ENCODE peak calls at places on chromosomes 6 and 20, in nine cellular contexts. I, E, F, J, X, N, L, B and Q are unnamed samples.

GRCh38 chr6:70412797-70413113 is 553 bp upstream of the FAM135A start:
- DNase-seq in I (no peak), J (no peak), E (no peak), N (no peak), X (no peak), L (no peak), B (no peak), F (peak), Q (no peak)

GRCh38 chr6:168636147-168636982 is 195.4 kb downstream of the SMOC2 start:
- DNase-seq in B (no peak), L (no peak), X (no peak), J (no peak), N (no peak), I (no peak), E (no peak), F (no peak), Q (no peak)

GRCh38 chr6:139290787-139291294 is 957 bp downstream of the TXLNB start:
- DNase-seq in E (no peak), I (no peak), F (no peak), N (peak), L (peak), X (no peak), B (peak), J (no peak), Q (peak)

GRCh38 chr6:37919417-37920157 is 100.1 kb downstream of the ZFAND3 start:
- DNase-seq in F (no peak), L (peak), E (no peak), J (no peak), X (no peak), I (no peak), N (peak), B (no peak), Q (no peak)

GRCh38 chr20:56628873-56629463 is at the start of gene TFAP2C:
- DNase-seq in L (no peak), J (no peak), B (peak), E (no peak), N (peak), X (no peak), I (peak), F (peak), Q (peak)

GRCh38 chr6:7314414-7314813 is 1.4 kb upstream of the SSR1 start:
- DNase-seq in L (no peak), X (no peak), J (no peak), E (no peak), I (no peak), F (no peak), N (no peak), B (no peak), Q (no peak)

GRCh38 chr20:24314053-24314452 is 155.4 kb upstream of the SYNDIG1 start:
- DNase-seq in B (no peak), F (no peak), X (no peak), I (no peak), N (no peak), J (no peak), L (no peak), E (no peak), Q (no peak)

GRCh38 chr6:9482030-9482731 is 932.7 kb downstream of the TFAP2A start:
- DNase-seq in X (no peak), I (no peak), J (no peak), B (no peak), F (no peak), L (peak), E (no peak), N (peak), Q (no peak)

GRCh38 chr6:14883921-14884320 is 361.9 kb upstream of the JARID2 start:
- DNase-seq in F (no peak), J (no peak), B (no peak), I (no peak), L (no peak), X (no peak), E (no peak), N (peak), Q (no peak)

GRCh38 chr6:15948930-15949900 is 179.7 kb upstream of the MYLIP start:
- DNase-seq in J (peak), X (no peak), I (peak), E (no peak), B (no peak), N (no peak), L (no peak), F (peak), Q (no peak)

GRCh38 chr20:49982346-49983122 is at the start of gene SNAI1:
- DNase-seq in F (peak), X (peak), E (peak), I (peak), N (peak), J (peak), L (peak), B (peak), Q (peak)

GRCh38 chr6:147033267-147033666 is 170.9 kb upstream of the STXBP5 start:
- DNase-seq in I (no peak), E (no peak), X (no peak), F (no peak), B (no peak), J (peak), L (no peak), N (peak), Q (no peak)

GRCh38 chr6:126170875-126171489 is 168.9 kb upstream of the CENPW start:
- DNase-seq in B (no peak), E (peak), F (no peak), N (peak), I (no peak), J (peak), X (no peak), L (peak), Q (peak)

GRCh38 chr6:149211046-149211571 is 106.4 kb upstream of the TAB2 start:
- DNase-seq in E (no peak), F (no peak), L (peak), B (no peak), X (no peak), N (peak), I (no peak), J (no peak), Q (no peak)

GRCh38 chr20:31842471-31843157 is 2.8 kb downstream of the FOXS1 start:
- DNase-seq in L (peak), I (no peak), X (no peak), J (no peak), B (peak), E (no peak), F (peak), N (peak), Q (no peak)

GRCh38 chr20:3239026-3239866 is at the start of gene SLC4A11:
- DNase-seq in B (peak), E (no peak), N (peak), J (peak), F (peak), X (peak), L (peak), I (peak), Q (no peak)

GRCh38 chr6:4610256-4610655 is 165.9 kb upstream of the CDYL start:
- DNase-seq in B (no peak), I (no peak), L (peak), N (peak), E (no peak), X (no peak), F (no peak), J (no peak), Q (peak)

GRCh38 chr6:108953681-108954080 is 105.5 kb downstream of the ARMC2 start:
- DNase-seq in E (no peak), L (peak), F (no peak), N (peak), I (no peak), J (no peak), X (no peak), B (no peak), Q (no peak)

GRCh38 chr6:134707342-134707982 is 242.4 kb downstream of the ALDH8A1 start:
- DNase-seq in I (no peak), F (no peak), L (peak), B (no peak), E (no peak), N (peak), J (peak), X (no peak), Q (no peak)

GRCh38 chr20:24836041-24836533 is 113.0 kb upstream of the CST7 start:
- DNase-seq in F (no peak), I (no peak), L (no peak), N (no peak), J (no peak), E (no peak), B (no peak), X (no peak), Q (no peak)

GRCh38 chr6:17768388-17768787 is 61.7 kb upstream of the NUP153 start:
- DNase-seq in F (no peak), E (no peak), I (no peak), J (no peak), B (no peak), L (peak), N (peak), X (no peak), Q (no peak)

GRCh38 chr20:52494244-52494643 is 302.7 kb upstream of the ZFP64 start:
- DNase-seq in J (no peak), N (peak), X (no peak), I (no peak), E (no peak), B (no peak), L (peak), F (no peak), Q (no peak)

DNA sequence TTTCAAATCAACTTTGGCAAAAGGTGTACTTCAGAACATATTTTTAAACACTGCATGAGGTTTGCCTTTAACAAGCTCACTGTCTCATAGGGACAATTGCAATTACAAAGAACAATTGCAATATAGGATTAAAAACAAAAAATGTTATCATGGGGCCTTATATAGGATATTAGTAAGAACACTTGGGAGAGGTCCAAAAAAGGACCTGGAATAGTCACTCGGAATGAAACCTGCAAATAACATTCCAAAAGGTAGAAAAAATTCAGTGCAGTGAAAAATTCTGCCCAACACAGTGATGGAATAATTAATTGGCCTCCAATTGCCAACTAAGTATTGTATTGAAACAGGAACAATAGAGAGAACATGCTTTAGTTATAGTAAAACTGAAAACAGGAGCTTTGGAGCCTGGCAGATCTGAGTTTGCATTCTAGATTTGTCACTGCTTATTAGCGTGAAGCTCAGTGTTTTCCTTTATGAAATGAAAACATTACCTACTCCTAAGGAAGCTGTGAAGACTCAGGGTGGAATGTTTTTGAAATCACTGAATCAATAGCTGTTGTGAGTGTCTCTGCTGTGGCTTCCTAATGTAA is 172.6 kb upstream of the BMP5 start:
- DNase-seq in J (no peak), N (no peak), X (no peak), E (no peak), B (no peak), L (peak), I (no peak), F (no peak), Q (no peak)
- H3K4me3 ChIP-seq in J (no peak), N (no peak), X (no peak), E (no peak), B (no peak), L (no peak), I (no peak), F (no peak), Q (no peak)

DNA sequence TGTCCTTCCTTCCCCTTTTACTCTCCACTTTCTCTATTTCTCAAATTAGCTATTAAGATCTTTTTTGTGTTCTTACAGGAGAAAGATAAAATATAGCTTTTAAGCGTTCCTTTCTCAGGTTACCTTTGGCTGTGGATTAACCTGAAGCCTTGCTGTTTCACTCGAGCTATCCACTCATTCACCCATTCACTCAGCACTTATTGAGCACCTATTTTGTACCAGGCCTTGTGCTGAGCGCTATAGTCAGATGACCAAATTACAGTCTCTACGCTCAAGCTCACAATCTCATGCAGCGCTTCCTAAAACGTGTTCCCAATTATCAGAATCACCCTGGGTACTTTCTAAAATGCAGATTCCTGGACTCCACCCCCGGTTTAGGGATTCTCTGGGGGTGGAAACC is 1.8 kb upstream of the CEP250 start:
- DNase-seq in X (no peak), L (no peak), I (no peak), J (no peak), F (no peak), E (no peak), N (no peak), B (peak), Q (no peak)
- H3K4me3 ChIP-seq in X (no peak), L (no peak), I (no peak), J (peak), F (no peak), E (no peak), N (no peak), B (peak), Q (peak)

GRCh38 chr20:62817975-62818591 is 1.2 kb downstream of the COL9A3 start:
- DNase-seq in F (no peak), N (no peak), J (no peak), L (no peak), I (no peak), B (no peak), E (no peak), X (no peak), Q (no peak)

GRCh38 chr20:62819494-62820174 is 2.8 kb downstream of the COL9A3 start:
- DNase-seq in E (no peak), L (peak), F (no peak), I (no peak), B (no peak), N (peak), X (no peak), J (no peak), Q (no peak)

GRCh38 chr20:62816879-62817873 is at the start of gene COL9A3:
- DNase-seq in J (no peak), I (no peak), E (no peak), F (no peak), N (peak), L (no peak), B (no peak), X (no peak), Q (no peak)

GRCh38 chr20:62820208-62820961 is 3.5 kb downstream of the COL9A3 start:
- DNase-seq in F (no peak), B (no peak), E (no peak), X (no peak), I (no peak), J (no peak), N (no peak), L (no peak), Q (no peak)

GRCh38 chr20:62818592-62819493 is 2.0 kb downstream of the COL9A3 start:
- DNase-seq in L (peak), F (no peak), X (no peak), J (no peak), I (no peak), N (peak), E (no peak), B (peak), Q (no peak)
- H3K4me3 ChIP-seq in L (no peak), F (no peak), X (no peak), J (peak), I (no peak), N (no peak), E (peak), B (no peak), Q (no peak)

GRCh38 chr6:145189836-145190235 is 545.5 kb downstream of the EPM2A start:
- DNase-seq in F (no peak), B (no peak), J (no peak), N (no peak), I (peak), E (no peak), L (no peak), X (no peak), Q (no peak)

GRCh38 chr6:145199961-145200360 is 535.4 kb downstream of the EPM2A start:
- DNase-seq in E (no peak), X (no peak), J (no peak), F (no peak), L (peak), B (no peak), I (no peak), N (peak), Q (no peak)

GRCh38 chr6:145194389-145194788 is 540.9 kb downstream of the EPM2A start:
- DNase-seq in L (no peak), F (no peak), E (no peak), B (no peak), I (no peak), X (no peak), N (no peak), J (no peak), Q (no peak)
- H3K4me3 ChIP-seq in L (no peak), F (no peak), E (no peak), B (no peak), I (no peak), X (no peak), N (no peak), J (no peak), Q (no peak)

DNA sequence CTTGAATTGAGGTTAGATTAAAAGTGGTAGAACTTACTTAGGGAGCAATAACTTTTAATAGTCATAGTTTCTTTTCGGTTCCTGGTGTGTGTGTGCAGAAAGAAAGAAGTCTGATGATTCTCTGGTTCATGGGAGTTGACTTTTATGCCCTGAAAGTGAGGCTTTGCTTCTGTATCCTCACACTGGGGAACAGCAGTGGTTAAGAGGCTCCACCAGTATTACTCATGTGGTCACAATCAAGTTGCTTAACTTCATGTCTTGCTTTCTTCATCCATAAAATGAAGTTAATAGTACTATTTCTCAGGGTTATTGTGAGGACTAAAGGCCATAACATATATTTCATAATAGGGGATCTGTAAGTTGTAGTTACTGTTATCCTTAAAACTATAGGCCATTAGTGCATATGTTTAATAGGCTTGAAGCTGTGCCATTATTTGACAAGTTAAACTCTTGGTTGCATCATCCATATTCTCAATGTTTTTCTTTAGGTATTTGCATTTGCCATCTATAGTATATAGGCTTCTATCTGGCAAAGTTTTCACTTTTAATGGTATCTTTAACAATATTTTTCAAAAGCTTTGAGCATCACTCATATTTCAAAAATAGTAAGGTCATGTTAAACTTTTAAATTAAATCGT is 262.4 kb downstream of the PLCB1 start:
- DNase-seq in B (no peak), E (no peak), F (no peak), L (peak), I (no peak), N (peak), X (no peak), J (no peak), Q (no peak)
- H3K4me3 ChIP-seq in B (no peak), E (no peak), F (no peak), L (no peak), I (no peak), N (no peak), X (no peak), J (no peak), Q (no peak)